ENCODE peak calls at places on chromosomes 11 and 22, in eight cellular contexts. U is astrocyte of the cerebellum, I is pancreas, Y is MM.1S, Z is fibroblast of the aortic adventitia, V is lung, H is Caco-2, D is GM23338. X is an unnamed sample.

GRCh38 chr11:7910389-7910788 is 20.7 kb downstream of the OR10A6 start:
- DNase-seq in Z (peak; percentile 39), D (peak; percentile 23), V (no peak), H (no peak), U (no peak), Y (no peak), I (no peak), X (no peak)

GRCh38 chr22:38006906-38007305 is 22.6 kb upstream of the SOX10 start:
- DNase-seq in D (no peak), U (no peak), V (no peak), Y (no peak), Z (no peak), H (no peak), I (no peak), X (no peak)

GRCh38 chr22:41699264-41700104 is at the start of gene MEI1:
- DNase-seq in H (no peak), V (peak; percentile 86), I (peak; percentile 96), Y (peak; percentile 35), Z (peak; percentile 68), D (peak; percentile 91), U (peak; percentile 28), X (peak; percentile 53)

GRCh38 chr22:18992543-18993198 is 56.6 kb upstream of the PRODH start:
- DNase-seq in H (no peak), D (no peak), Y (no peak), V (no peak), Z (no peak), I (no peak), U (no peak), X (no peak)

GRCh38 chr11:72743321-72744221 is 8.6 kb downstream of the ARAP1 start:
- DNase-seq in D (no peak), V (no peak), H (peak; percentile 40), Z (no peak), Y (no peak), U (no peak), I (peak; percentile 51), X (no peak)

GRCh38 chr11:42625757-42626156 is 686.0 kb upstream of the API5 start:
- DNase-seq in Y (no peak), U (no peak), V (no peak), I (no peak), H (no peak), Z (no peak), D (no peak), X (no peak)

GRCh38 chr11:62013266-62014157 is 46.1 kb upstream of the FTH1 start:
- DNase-seq in U (no peak), Y (no peak), H (no peak), V (no peak), Z (peak; percentile 63), I (no peak), D (no peak), X (peak; percentile 61)

GRCh38 chr11:125345706-125346561 is 150.1 kb downstream of the FEZ1 start:
- DNase-seq in I (peak; percentile 88), V (peak; percentile 62), H (no peak), D (peak; percentile 90), U (peak; percentile 89), Z (peak; percentile 94), Y (peak; percentile 48), X (peak; percentile 45)

GRCh38 chr11:130514316-130514715 is 65.9 kb downstream of the ADAMTS15 start:
- DNase-seq in U (peak; percentile 73), Z (peak; percentile 74), D (no peak), H (no peak), Y (no peak), I (no peak), V (no peak), X (peak; percentile 89)

GRCh38 chr11:7442588-7443215 is 42.6 kb upstream of the OLFML1 start:
- DNase-seq in D (peak; percentile 84), Y (peak; percentile 74), H (peak; percentile 64), I (peak; percentile 86), U (peak; percentile 3), V (peak; percentile 75), Z (peak; percentile 52), X (no peak)

GRCh38 chr22:32265882-32266767 is 11.0 kb upstream of the SLC5A4 start:
- DNase-seq in I (no peak), V (peak; percentile 66), U (peak; percentile 68), H (peak; percentile 58), Z (peak; percentile 75), Y (peak; percentile 72), D (peak; percentile 89), X (peak; percentile 53)

GRCh38 chr11:111718436-111719325 is 47.5 kb downstream of the PPP2R1B start:
- DNase-seq in Z (peak; percentile 76), V (no peak), Y (no peak), D (no peak), U (no peak), I (no peak), H (no peak), X (peak; percentile 73)

GRCh38 chr11:35811783-35812182 is 132.1 kb upstream of the LDLRAD3 start:
- DNase-seq in Z (no peak), U (no peak), H (no peak), D (no peak), Y (no peak), I (no peak), V (no peak), X (no peak)

GRCh38 chr11:5171856-5172255 is 17.3 kb upstream of the OR52A1 start:
- DNase-seq in D (no peak), Y (no peak), V (no peak), H (no peak), I (no peak), U (no peak), Z (no peak), X (no peak)

GRCh38 chr11:27213232-27213660 is 149.8 kb downstream of the CCDC34 start:
- DNase-seq in I (no peak), V (no peak), Z (peak; percentile 93), D (no peak), Y (no peak), U (peak; percentile 95), H (no peak), X (peak; percentile 84)

GRCh38 chr11:27209562-27210005 is 153.4 kb downstream of the CCDC34 start:
- DNase-seq in I (no peak), H (peak; percentile 66), Z (peak; percentile 96), D (no peak), U (peak; percentile 91), Y (no peak), V (no peak), X (peak; percentile 87)

GRCh38 chr11:27212248-27212780 is 150.7 kb downstream of the CCDC34 start:
- DNase-seq in I (no peak), H (no peak), Z (no peak), U (no peak), D (no peak), V (no peak), Y (no peak), X (no peak)

GRCh38 chr11:27210509-27210908 is 152.5 kb downstream of the CCDC34 start:
- DNase-seq in H (no peak), Y (no peak), U (no peak), I (no peak), D (no peak), Z (no peak), V (no peak), X (no peak)

DNA sequence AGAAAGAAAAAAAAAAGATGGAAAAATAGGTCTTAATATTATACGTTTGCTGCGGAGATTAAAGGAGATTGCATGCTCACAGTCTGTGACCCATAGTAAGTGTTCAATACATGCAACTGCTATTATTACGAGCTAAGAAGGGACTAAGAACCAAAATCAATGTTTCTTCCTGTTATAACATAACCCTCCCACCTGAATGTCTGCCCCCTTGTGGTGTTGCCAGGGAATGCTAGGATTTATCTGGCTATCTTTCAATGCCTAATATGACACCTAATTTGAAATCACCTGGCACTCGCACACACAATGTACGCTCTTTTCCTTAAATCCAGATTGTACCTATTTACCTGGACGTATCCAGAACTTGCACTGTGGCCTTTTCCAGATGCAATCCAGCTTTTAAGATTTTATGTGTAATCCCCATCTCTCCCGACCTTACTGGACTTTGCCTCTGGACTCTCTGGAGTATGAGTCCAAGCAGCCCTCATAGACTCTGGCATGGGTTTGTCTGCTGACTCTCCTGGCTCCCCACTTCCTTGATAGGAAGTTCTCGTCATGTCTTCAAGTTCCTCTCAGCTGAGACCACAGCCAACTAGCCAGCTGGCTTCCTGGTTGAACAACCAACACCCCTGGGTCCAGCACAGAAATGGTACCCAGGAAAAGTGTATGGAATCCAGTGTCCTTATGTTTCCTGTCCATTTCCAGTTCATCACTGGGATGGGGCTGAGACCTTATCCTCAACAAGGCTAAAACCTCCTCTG is 151.5 kb downstream of the CCDC34 start:
- DNase-seq in I (no peak), D (peak; percentile 48), Y (no peak), V (no peak), H (no peak), Z (no peak), U (no peak), X (no peak)
- TF ChIP-seq CTCF in I (no peak), D (peak; percentile 72), Y (peak; percentile 34), V (no peak), H (peak; percentile 48), Z (peak; percentile 53), U (peak; percentile 60), X (peak; percentile 46)

DNA sequence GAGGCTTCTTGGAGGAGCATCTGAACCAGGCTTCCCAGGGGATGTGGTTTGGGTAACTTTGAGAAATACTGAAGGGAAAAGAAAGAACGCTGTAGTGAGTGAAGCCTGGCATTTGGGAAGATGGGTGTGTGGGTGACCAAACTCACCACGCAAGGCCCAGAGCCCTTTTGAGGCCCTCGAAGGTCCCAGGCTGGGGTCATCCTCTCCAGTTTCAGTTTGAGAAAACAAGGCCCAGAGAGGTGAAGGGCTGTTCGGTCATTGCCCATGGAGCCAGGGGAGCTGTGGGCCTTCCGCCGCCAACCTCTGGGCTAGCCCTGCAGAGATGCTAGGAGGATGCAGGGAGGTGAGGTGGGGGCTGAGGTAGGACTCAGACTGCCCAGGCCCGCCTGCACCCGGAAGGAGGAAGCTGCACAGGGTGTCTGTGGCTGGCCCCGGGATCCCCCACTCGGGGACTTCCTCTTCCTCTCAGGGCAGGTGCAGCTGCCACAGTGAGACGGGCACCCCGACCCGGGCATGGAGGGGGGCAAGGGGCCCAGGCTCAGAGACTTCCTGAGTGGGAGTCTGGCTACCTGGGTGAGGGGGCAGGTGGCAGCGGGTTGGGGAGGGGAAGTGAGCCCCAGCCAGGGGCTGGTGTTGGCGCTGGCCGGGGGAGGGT is at the start of gene CCDC88B:
- DNase-seq in I (no peak), Z (no peak), U (no peak), D (no peak), V (peak; percentile 74), H (no peak), Y (peak; percentile 84), X (no peak)
- H3K4me3 ChIP-seq in I (no peak within 1 kb of the TSS), Z (no peak within 1 kb of the TSS), U (no peak within 1 kb of the TSS), D (peak within 1 kb of the TSS; percentile 74), V (no peak within 1 kb of the TSS), H (no peak within 1 kb of the TSS), Y (peak within 1 kb of the TSS; percentile 85), X (no peak within 1 kb of the TSS)

DNA sequence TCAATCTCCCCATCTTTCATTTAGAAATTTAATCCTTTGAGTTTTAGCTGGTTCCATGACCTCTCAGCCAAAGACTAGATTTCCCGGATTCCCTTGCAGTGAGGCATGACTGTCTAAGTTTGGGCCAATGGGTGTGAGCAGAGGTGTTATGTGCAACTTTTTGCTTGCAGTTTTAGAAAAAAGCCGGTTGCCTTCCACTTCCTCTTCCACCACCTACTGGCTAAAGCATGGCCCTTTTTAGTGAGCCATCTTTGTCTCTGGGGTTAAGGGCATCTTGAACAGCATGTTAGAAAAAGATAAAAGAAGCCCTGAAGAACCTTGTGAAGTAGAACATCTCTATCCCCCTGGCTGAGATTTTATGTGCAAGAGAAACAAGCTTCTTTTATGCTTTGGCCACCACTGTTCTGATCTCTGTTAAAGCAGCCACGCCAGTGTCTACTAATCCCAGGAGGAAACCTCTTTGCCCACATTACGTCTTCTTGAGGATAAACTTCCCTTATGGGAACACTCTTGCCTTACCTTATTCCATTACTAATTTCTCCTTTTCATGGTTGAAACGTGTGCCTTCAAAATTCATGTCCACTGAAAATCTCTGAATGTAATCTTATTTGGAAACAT is 279.9 kb downstream of the TENM4 start:
- DNase-seq in D (peak; percentile 26), U (no peak), I (no peak), H (no peak), Z (peak; percentile 64), V (no peak), Y (no peak), X (peak; percentile 77)
- TF ChIP-seq CTCF in D (peak; percentile 55), U (no peak), I (no peak), H (peak; percentile 57), Z (peak; percentile 67), V (no peak), Y (peak; percentile 16), X (no peak)

GRCh38 chr22:48369789-48370507 is 1457.7 kb downstream of the BRD1 start:
- DNase-seq in Y (no peak), U (no peak), V (peak; percentile 43), H (peak; percentile 65), D (peak; percentile 21), Z (no peak), I (no peak), X (no peak)
- H3K4me3 ChIP-seq in Y (no peak overlapping the region), U (no peak overlapping the region), V (no peak overlapping the region), H (no peak overlapping the region), D (peak overlapping the region; percentile 29), Z (no peak overlapping the region), I (no peak overlapping the region), X (no peak overlapping the region)

X was measured in foreskin fibroblast.